ENCODE peak calls at places on chromosomes 13 and 19, in six cellular contexts. K, S, I, Q, C and D are unnamed samples.

GRCh38 chr19:47253467-47253881 is 2.9 kb upstream of the CCDC9 start:
- DNase-seq in C (no peak), S (no peak), Q (no peak), K (no peak), I (no peak), D (no peak)

GRCh38 chr13:96041326-96042092 is 11.7 kb downstream of the UGGT2 start:
- DNase-seq in K (no peak), I (no peak), C (no peak), S (no peak), Q (no peak), D (no peak)

GRCh38 chr19:43526884-43527859 is at the start of gene ETHE1:
- DNase-seq in C (peak), K (peak), Q (peak), I (peak), S (peak), D (peak)

GRCh38 chr19:48836089-48837017 is at the start of gene HSD17B14:
- DNase-seq in Q (peak), K (peak), C (no peak), S (no peak), I (no peak), D (peak)

GRCh38 chr13:99992912-99993311 is 11.3 kb downstream of the ZIC2 start:
- DNase-seq in S (peak), K (no peak), C (no peak), I (no peak), Q (no peak), D (no peak)

GRCh38 chr13:39910833-39911232 is 255.4 kb downstream of the COG6 start:
- DNase-seq in I (no peak), K (no peak), C (no peak), Q (no peak), S (no peak), D (no peak)

GRCh38 chr19:18845961-18846360 is 14.2 kb downstream of the UPF1 start:
- DNase-seq in I (no peak), S (no peak), Q (no peak), C (no peak), K (no peak), D (no peak)

GRCh38 chr13:19950374-19950773 is 8.2 kb upstream of the ZMYM2 start:
- DNase-seq in Q (no peak), K (no peak), S (no peak), C (no peak), I (no peak), D (no peak)

GRCh38 chr13:50995870-50996269 is 86.3 kb downstream of the RNASEH2B start:
- DNase-seq in S (peak), K (no peak), I (no peak), Q (no peak), C (no peak), D (no peak)

GRCh38 chr13:76885203-76886004 is 801 bp downstream of the KCTD12 start:
- DNase-seq in K (peak), I (peak), Q (peak), S (peak), C (peak), D (peak)

GRCh38 chr13:30159446-30159839 is 147.9 kb downstream of the KATNAL1 start:
- DNase-seq in I (no peak), Q (no peak), C (no peak), S (peak), K (no peak), D (no peak)

GRCh38 chr19:12092065-12092867 is 27.7 kb downstream of the ZNF844 start:
- DNase-seq in K (peak), I (peak), Q (peak), C (peak), S (peak), D (peak)

DNA sequence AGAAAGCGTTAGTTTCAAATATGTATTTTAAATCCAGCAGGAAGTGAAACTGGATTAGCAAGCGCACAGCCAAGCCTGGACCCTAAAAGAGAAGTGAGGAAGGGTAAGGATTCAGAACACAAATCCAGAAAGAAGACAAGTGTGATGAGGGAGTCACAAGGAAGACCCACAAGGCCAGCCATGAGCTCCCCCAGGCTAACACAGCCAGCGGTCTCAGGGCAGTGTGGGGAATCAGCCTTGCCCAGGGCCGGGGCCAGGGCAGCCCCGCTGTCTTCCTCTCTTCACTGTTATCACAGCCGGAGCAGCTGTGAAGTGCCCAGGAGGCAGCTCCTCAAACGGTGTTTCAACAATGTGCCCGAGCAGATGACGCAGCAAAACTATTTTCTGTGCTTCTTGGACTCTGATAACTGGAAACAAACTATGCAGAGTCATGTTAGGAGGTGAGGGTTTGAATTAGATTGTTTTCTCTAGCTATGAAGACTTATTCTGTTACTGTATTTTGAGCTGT is 12.2 kb upstream of the CDC16 start:
- DNase-seq in K (peak), C (no peak), I (no peak), Q (no peak), S (peak), D (no peak)
- TF ChIP-seq POLR2A in K (no peak), C (no peak), I (no peak), Q (no peak), S (no peak), D (no peak)

GRCh38 chr19:30692517-30692870 is 320.3 kb downstream of the ZNF536 start:
- DNase-seq in C (no peak), I (peak), S (no peak), K (no peak), Q (peak), D (peak)
- H3K4me3 ChIP-seq in C (peak), I (no peak), S (no peak), K (peak), Q (peak), D (no peak)

GRCh38 chr13:37716796-37717195 is 118.2 kb upstream of the POSTN start:
- DNase-seq in Q (no peak), I (no peak), K (no peak), C (no peak), S (no peak), D (no peak)

GRCh38 chr13:37716395-37716794 is 117.8 kb upstream of the POSTN start:
- DNase-seq in S (peak), I (no peak), Q (no peak), C (no peak), K (no peak), D (no peak)

GRCh38 chr13:37715606-37716015 is 117.0 kb upstream of the POSTN start:
- DNase-seq in S (peak), Q (no peak), C (no peak), I (no peak), K (no peak), D (no peak)
- TF ChIP-seq POLR2A in S (no peak), Q (no peak), C (no peak), I (no peak), K (no peak), D (no peak)

GRCh38 chr13:27251166-27252088 is at the start of gene RPL21:
- DNase-seq in K (peak), C (peak), S (peak), I (peak), Q (peak), D (peak)
- H3K4me3 ChIP-seq in K (peak), C (peak), S (peak), I (peak), Q (peak), D (peak)